ENCODE peak calls at places on chromosome 22, in ten cellular contexts. Y is RWPE1, O is body of pancreas, M is stomach, X is pancreas, I is GM23338, J is cardiac muscle cell, N is HCT116, L is A549, F is right cardiac atrium. E is an unnamed sample.

GRCh38 chr22:41799486-41800347 is 762 bp upstream of the CCDC134 start:
- DNase-seq in Y (peak; percentile 6), O (peak; percentile 30), M (peak; percentile 36), X (peak; percentile 17), I (peak; percentile 43), J (peak; percentile 31), N (no peak), L (no peak), F (peak; percentile 70), E (no peak)

GRCh38 chr22:27642104-27642800 is 159.3 kb downstream of the MN1 start:
- DNase-seq in Y (no peak), O (no peak), M (no peak), X (no peak), I (no peak), J (no peak), N (no peak), L (no peak), F (peak; percentile 63), E (no peak)

GRCh38 chr22:30210235-30210831 is 36.2 kb downstream of the LIF start:
- DNase-seq in Y (peak; percentile 77), O (peak; percentile 44), M (peak; percentile 70), X (peak; percentile 52), I (no peak), J (peak; percentile 84), N (peak; percentile 96), L (peak; percentile 89), F (no peak), E (peak; percentile 83)

GRCh38 chr22:26348810-26349526 is 80.1 kb upstream of the ASPHD2 start:
- DNase-seq in Y (no peak), O (no peak), M (no peak), X (no peak), I (no peak), J (no peak), N (no peak), L (no peak), F (no peak), E (no peak)

GRCh38 chr22:25110846-25111578 is 88.6 kb upstream of the CRYBB3 start:
- DNase-seq in Y (peak; percentile 88), O (peak; percentile 73), M (peak; percentile 76), X (peak; percentile 78), I (peak; percentile 90), J (peak; percentile 88), N (peak; percentile 72), L (peak; percentile 86), F (peak; percentile 81), E (peak; percentile 54)

GRCh38 chr22:42769574-42770447 is 49.1 kb upstream of the A4GALT start:
- DNase-seq in Y (no peak), O (peak; percentile 64), M (peak; percentile 90), X (peak; percentile 74), I (no peak), J (peak; percentile 93), N (no peak), L (peak; percentile 51), F (peak; percentile 88), E (no peak)

GRCh38 chr22:21568207-21569075 is 927 bp downstream of the UBE2L3 start:
- DNase-seq in Y (no peak), O (peak; percentile 27), M (no peak), X (no peak), I (peak; percentile 50), J (peak; percentile 49), N (no peak), L (peak; percentile 19), F (peak; percentile 57), E (no peak)

GRCh38 chr22:29144786-29145160 is 60.9 kb upstream of the EMID1 start:
- DNase-seq in Y (no peak), O (no peak), M (peak; percentile 14), X (no peak), I (no peak), J (no peak), N (no peak), L (no peak), F (no peak), E (no peak)

GRCh38 chr22:36918730-36919129 is 5.3 kb downstream of the CSF2RB start:
- DNase-seq in Y (no peak), O (no peak), M (no peak), X (no peak), I (no peak), J (no peak), N (no peak), L (no peak), F (no peak), E (no peak)
- H3K27ac ChIP-seq in Y (no peak overlapping the region), O (no peak overlapping the region), M (no peak overlapping the region), X (no peak overlapping the region), I (no peak overlapping the region), J (no peak overlapping the region), N (no peak overlapping the region), L (no peak overlapping the region), F (no peak overlapping the region), E (no peak overlapping the region)

GRCh38 chr22:37675930-37676571 is 615 bp downstream of the LGALS1 start:
- DNase-seq in Y (no peak), O (peak; percentile 29), M (no peak), X (peak; percentile 45), I (peak; percentile 26), J (peak; percentile 45), N (no peak), L (peak; percentile 24), F (peak; percentile 79), E (no peak)

GRCh38 chr22:37669586-37669985 is 5.8 kb upstream of the LGALS1 start:
- DNase-seq in Y (no peak), O (no peak), M (no peak), X (no peak), I (no peak), J (no peak), N (no peak), L (no peak), F (no peak), E (no peak)

GRCh38 chr22:37674951-37675929 is at the start of gene LGALS1:
- DNase-seq in Y (peak; percentile 92), O (peak; percentile 81), M (peak; percentile 94), X (peak; percentile 64), I (peak; percentile 83), J (peak; percentile 98), N (peak; percentile 92), L (peak; percentile 92), F (peak; percentile 99), E (peak; percentile 81)

GRCh38 chr22:37674248-37674647 is 1.2 kb upstream of the LGALS1 start:
- DNase-seq in Y (no peak), O (no peak), M (no peak), X (no peak), I (no peak), J (no peak), N (no peak), L (no peak), F (no peak), E (no peak)

GRCh38 chr22:37672920-37673453 is 2.4 kb upstream of the LGALS1 start:
- DNase-seq in Y (no peak), O (no peak), M (no peak), X (no peak), I (no peak), J (no peak), N (no peak), L (no peak), F (no peak), E (no peak)
- H3K27ac ChIP-seq in Y (peak overlapping the region; percentile 98), O (no peak overlapping the region), M (peak overlapping the region; percentile 91), X (no peak overlapping the region), I (no peak overlapping the region), J (no peak overlapping the region), N (peak overlapping the region; percentile 26), L (no peak overlapping the region), F (no peak overlapping the region), E (no peak overlapping the region)

GRCh38 chr22:39349967-39350802 is at the start of gene SYNGR1:
- DNase-seq in Y (no peak), O (peak; percentile 35), M (peak; percentile 26), X (peak; percentile 21), I (peak; percentile 44), J (no peak), N (no peak), L (no peak), F (peak; percentile 68), E (no peak)

GRCh38 chr22:39350803-39351688 is 1.3 kb downstream of the SYNGR1 start:
- DNase-seq in Y (no peak), O (no peak), M (no peak), X (no peak), I (no peak), J (no peak), N (no peak), L (no peak), F (no peak), E (no peak)

GRCh38 chr22:39349506-39349966 is 255 bp upstream of the SYNGR1 start:
- DNase-seq in Y (no peak), O (peak; percentile 27), M (peak; percentile 26), X (peak; percentile 30), I (peak; percentile 77), J (peak; percentile 26), N (no peak), L (no peak), F (peak; percentile 79), E (no peak)

GRCh38 chr22:39351689-39352214 is 2.0 kb downstream of the SYNGR1 start:
- DNase-seq in Y (no peak), O (no peak), M (no peak), X (no peak), I (peak; percentile 64), J (no peak), N (no peak), L (no peak), F (no peak), E (no peak)

DNA sequence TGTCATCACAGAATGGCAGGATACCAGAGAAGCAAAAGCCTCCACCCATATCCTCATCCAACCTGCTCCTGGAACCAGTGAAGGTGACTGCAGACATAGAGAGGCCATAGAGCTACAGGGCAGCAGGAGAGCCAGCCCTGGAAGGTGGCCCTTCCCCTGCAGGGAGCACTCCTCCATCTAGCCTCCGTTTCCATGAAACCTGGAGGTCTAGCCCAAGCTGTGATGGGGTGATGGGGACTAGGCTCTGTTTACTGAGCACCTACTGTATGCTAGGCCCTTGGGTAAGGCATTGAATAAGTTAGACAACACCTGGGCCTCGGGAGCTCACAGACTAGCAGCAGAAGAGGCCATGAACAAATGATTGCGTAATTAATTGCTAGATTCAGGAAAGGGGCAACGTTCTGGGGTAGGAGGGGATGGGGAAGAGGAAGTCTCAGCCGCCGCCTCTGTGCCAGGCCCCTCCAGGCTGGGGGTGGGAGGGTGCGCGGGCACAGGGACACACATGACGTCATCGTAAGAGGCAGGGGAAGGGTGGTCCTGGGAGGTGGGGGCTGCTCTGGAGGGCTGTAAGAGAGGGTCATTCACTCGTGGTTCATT is 784 bp upstream of the SYNGR1 start:
- DNase-seq in Y (no peak), O (no peak), M (no peak), X (no peak), I (no peak), J (no peak), N (no peak), L (no peak), F (peak; percentile 75), E (no peak)
- H3K27ac ChIP-seq in Y (no peak overlapping the region), O (peak overlapping the region; percentile 59), M (peak overlapping the region; percentile 39), X (peak overlapping the region; percentile 13), I (no peak overlapping the region), J (no peak overlapping the region), N (peak overlapping the region; percentile 18), L (peak overlapping the region; percentile 98), F (peak overlapping the region; percentile 14), E (no peak overlapping the region)

GRCh38 chr22:48647606-48648515 is 1179.8 kb downstream of the BRD1 start:
- DNase-seq in Y (no peak), O (no peak), M (no peak), X (no peak), I (no peak), J (no peak), N (no peak), L (no peak), F (peak; percentile 30), E (no peak)

GRCh38 chr22:48649466-48649865 is 1178.2 kb downstream of the BRD1 start:
- DNase-seq in Y (no peak), O (no peak), M (no peak), X (no peak), I (no peak), J (no peak), N (no peak), L (no peak), F (no peak), E (no peak)

GRCh38 chr22:48650323-48651035 is 1177.2 kb downstream of the BRD1 start:
- DNase-seq in Y (no peak), O (no peak), M (no peak), X (no peak), I (no peak), J (no peak), N (no peak), L (no peak), F (peak; percentile 34), E (no peak)

GRCh38 chr22:48647051-48647450 is 1180.6 kb downstream of the BRD1 start:
- DNase-seq in Y (no peak), O (no peak), M (no peak), X (no peak), I (no peak), J (no peak), N (no peak), L (no peak), F (no peak), E (no peak)

DNA sequence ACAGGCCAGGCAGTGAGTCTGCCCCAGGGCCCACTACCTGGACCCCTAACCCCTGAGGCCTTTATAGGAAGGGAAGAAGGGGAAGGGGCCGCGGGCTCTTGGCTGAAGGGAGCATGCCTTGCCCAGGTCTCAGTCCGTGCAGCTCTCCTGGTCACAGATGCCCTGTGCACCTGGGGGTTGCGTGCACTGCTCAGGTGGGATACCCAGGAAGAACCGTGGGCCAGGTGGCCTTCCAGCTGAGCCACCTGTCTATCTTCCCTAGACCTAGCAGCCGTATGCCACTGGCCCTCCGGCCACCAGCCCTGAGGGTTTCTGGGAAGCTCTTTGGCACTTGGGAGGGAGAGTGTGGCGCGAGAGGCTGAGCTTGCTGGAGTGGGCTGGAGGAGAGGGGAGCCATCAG is 1178.6 kb downstream of the BRD1 start:
- DNase-seq in Y (no peak), O (no peak), M (no peak), X (no peak), I (no peak), J (no peak), N (no peak), L (no peak), F (peak; percentile 11), E (no peak)
- H3K27ac ChIP-seq in Y (no peak overlapping the region), O (no peak overlapping the region), M (no peak overlapping the region), X (no peak overlapping the region), I (no peak overlapping the region), J (no peak overlapping the region), N (no peak overlapping the region), L (no peak overlapping the region), F (no peak overlapping the region), E (no peak overlapping the region)